ENCODE peak calls at places on chromosomes 13 and 19, in six cellular contexts. One of them, this sample, is unnamed.

GRCh38 chr13:45540864-45541263 is 74.7 kb downstream of the ERICH6B start:
- DNase-seq in COR-L47: no peak
- DNase-seq in activated CD8-positive, alpha-beta T cell treated with anti-CD3 and anti-CD28 coated beads, Interleukin-2, amount 10 ng/mL, durations not matched to agents 7 days and 5 days: no peak
- DNase-seq in HCT116: no peak
- DNase-seq in cardiac muscle cell: no peak
- DNase-seq in astrocyte of the spinal cord: no peak
- DNase-seq in this sample: no peak

GRCh38 chr19:14023404-14024235 is 4.3 kb upstream of the RLN3 start:
- DNase-seq in COR-L47: no peak
- DNase-seq in activated CD8-positive, alpha-beta T cell treated with anti-CD3 and anti-CD28 coated beads, Interleukin-2, amount 10 ng/mL, durations not matched to agents 7 days and 5 days: no peak
- DNase-seq in HCT116: no peak
- DNase-seq in cardiac muscle cell: peak; percentile 80
- DNase-seq in astrocyte of the spinal cord: peak; percentile 40
- DNase-seq in this sample: no peak

GRCh38 chr13:23674795-23675640 is 104.8 kb downstream of the TNFRSF19 start:
- DNase-seq in COR-L47: no peak
- DNase-seq in activated CD8-positive, alpha-beta T cell treated with anti-CD3 and anti-CD28 coated beads, Interleukin-2, amount 10 ng/mL, durations not matched to agents 7 days and 5 days: no peak
- DNase-seq in HCT116: no peak
- DNase-seq in cardiac muscle cell: peak; percentile 60
- DNase-seq in astrocyte of the spinal cord: peak; percentile 89
- DNase-seq in this sample: no peak

GRCh38 chr19:17834350-17835181 is 13.2 kb downstream of the JAK3 start:
- DNase-seq in COR-L47: no peak
- DNase-seq in activated CD8-positive, alpha-beta T cell treated with anti-CD3 and anti-CD28 coated beads, Interleukin-2, amount 10 ng/mL, durations not matched to agents 7 days and 5 days: no peak
- DNase-seq in HCT116: no peak
- DNase-seq in cardiac muscle cell: no peak
- DNase-seq in astrocyte of the spinal cord: no peak
- DNase-seq in this sample: no peak

GRCh38 chr13:27565818-27566217 is 54.5 kb downstream of the LNX2 start:
- DNase-seq in COR-L47: no peak
- DNase-seq in activated CD8-positive, alpha-beta T cell treated with anti-CD3 and anti-CD28 coated beads, Interleukin-2, amount 10 ng/mL, durations not matched to agents 7 days and 5 days: no peak
- DNase-seq in HCT116: no peak
- DNase-seq in cardiac muscle cell: no peak
- DNase-seq in astrocyte of the spinal cord: no peak
- DNase-seq in this sample: no peak

GRCh38 chr13:77300176-77301141 is 26.4 kb downstream of the MYCBP2 start:
- DNase-seq in COR-L47: no peak
- DNase-seq in activated CD8-positive, alpha-beta T cell treated with anti-CD3 and anti-CD28 coated beads, Interleukin-2, amount 10 ng/mL, durations not matched to agents 7 days and 5 days: no peak
- DNase-seq in HCT116: no peak
- DNase-seq in cardiac muscle cell: peak; percentile 81
- DNase-seq in astrocyte of the spinal cord: peak; percentile 66
- DNase-seq in this sample: no peak

GRCh38 chr13:85076343-85076742 is 722.9 kb downstream of the SLITRK6 start:
- DNase-seq in COR-L47: no peak
- DNase-seq in activated CD8-positive, alpha-beta T cell treated with anti-CD3 and anti-CD28 coated beads, Interleukin-2, amount 10 ng/mL, durations not matched to agents 7 days and 5 days: no peak
- DNase-seq in HCT116: no peak
- DNase-seq in cardiac muscle cell: no peak
- DNase-seq in astrocyte of the spinal cord: no peak
- DNase-seq in this sample: no peak

GRCh38 chr19:32798201-32798600 is 71.4 kb downstream of the SLC7A9 start:
- DNase-seq in COR-L47: no peak
- DNase-seq in activated CD8-positive, alpha-beta T cell treated with anti-CD3 and anti-CD28 coated beads, Interleukin-2, amount 10 ng/mL, durations not matched to agents 7 days and 5 days: no peak
- DNase-seq in HCT116: no peak
- DNase-seq in cardiac muscle cell: no peak
- DNase-seq in astrocyte of the spinal cord: no peak
- DNase-seq in this sample: no peak

GRCh38 chr19:51094696-51095279 is 12.1 kb upstream of the KLK14 start:
- DNase-seq in COR-L47: peak; percentile 6
- DNase-seq in activated CD8-positive, alpha-beta T cell treated with anti-CD3 and anti-CD28 coated beads, Interleukin-2, amount 10 ng/mL, durations not matched to agents 7 days and 5 days: peak; percentile 56
- DNase-seq in HCT116: no peak
- DNase-seq in cardiac muscle cell: peak; percentile 25
- DNase-seq in astrocyte of the spinal cord: no peak
- DNase-seq in this sample: no peak

GRCh38 chr19:5102520-5102919 is 133.6 kb downstream of the KDM4B start:
- DNase-seq in COR-L47: no peak
- DNase-seq in activated CD8-positive, alpha-beta T cell treated with anti-CD3 and anti-CD28 coated beads, Interleukin-2, amount 10 ng/mL, durations not matched to agents 7 days and 5 days: no peak
- DNase-seq in HCT116: no peak
- DNase-seq in cardiac muscle cell: no peak
- DNase-seq in astrocyte of the spinal cord: no peak
- DNase-seq in this sample: no peak

GRCh38 chr19:2888739-2889224 is 11.9 kb upstream of the ZNF57 start:
- DNase-seq in COR-L47: no peak
- DNase-seq in activated CD8-positive, alpha-beta T cell treated with anti-CD3 and anti-CD28 coated beads, Interleukin-2, amount 10 ng/mL, durations not matched to agents 7 days and 5 days: peak; percentile 46
- DNase-seq in HCT116: no peak
- DNase-seq in cardiac muscle cell: no peak
- DNase-seq in astrocyte of the spinal cord: no peak
- DNase-seq in this sample: no peak

GRCh38 chr13:86725105-86725504 is 925.9 kb upstream of the SLITRK6 start:
- DNase-seq in COR-L47: no peak
- DNase-seq in activated CD8-positive, alpha-beta T cell treated with anti-CD3 and anti-CD28 coated beads, Interleukin-2, amount 10 ng/mL, durations not matched to agents 7 days and 5 days: no peak
- DNase-seq in HCT116: no peak
- DNase-seq in cardiac muscle cell: no peak
- DNase-seq in astrocyte of the spinal cord: no peak
- DNase-seq in this sample: no peak

GRCh38 chr19:34960103-34960805 is 3.8 kb downstream of the ZNF792 start:
- DNase-seq in COR-L47: no peak
- DNase-seq in activated CD8-positive, alpha-beta T cell treated with anti-CD3 and anti-CD28 coated beads, Interleukin-2, amount 10 ng/mL, durations not matched to agents 7 days and 5 days: peak; percentile 17
- DNase-seq in HCT116: no peak
- DNase-seq in cardiac muscle cell: peak; percentile 60
- DNase-seq in astrocyte of the spinal cord: peak; percentile 89
- DNase-seq in this sample: no peak

GRCh38 chr19:6424190-6424938 is at the start of gene KHSRP:
- DNase-seq in COR-L47: no peak
- DNase-seq in activated CD8-positive, alpha-beta T cell treated with anti-CD3 and anti-CD28 coated beads, Interleukin-2, amount 10 ng/mL, durations not matched to agents 7 days and 5 days: peak; percentile 30
- DNase-seq in HCT116: no peak
- DNase-seq in cardiac muscle cell: no peak
- DNase-seq in astrocyte of the spinal cord: no peak
- DNase-seq in this sample: no peak

GRCh38 chr19:38683393-38684077 is 36.1 kb downstream of the ACTN4 start:
- DNase-seq in COR-L47: peak; percentile 21
- DNase-seq in activated CD8-positive, alpha-beta T cell treated with anti-CD3 and anti-CD28 coated beads, Interleukin-2, amount 10 ng/mL, durations not matched to agents 7 days and 5 days: peak; percentile 55
- DNase-seq in HCT116: peak; percentile 99
- DNase-seq in cardiac muscle cell: peak; percentile 92
- DNase-seq in astrocyte of the spinal cord: peak; percentile 97
- DNase-seq in this sample: no peak

GRCh38 chr19:43725468-43725867 is 9.6 kb downstream of the IRGC start:
- DNase-seq in COR-L47: no peak
- DNase-seq in activated CD8-positive, alpha-beta T cell treated with anti-CD3 and anti-CD28 coated beads, Interleukin-2, amount 10 ng/mL, durations not matched to agents 7 days and 5 days: no peak
- DNase-seq in HCT116: no peak
- DNase-seq in cardiac muscle cell: peak; percentile 18
- DNase-seq in astrocyte of the spinal cord: no peak
- DNase-seq in this sample: no peak

GRCh38 chr19:1668339-1669123 is 16.1 kb upstream of the TCF3 start:
- DNase-seq in COR-L47: no peak
- DNase-seq in activated CD8-positive, alpha-beta T cell treated with anti-CD3 and anti-CD28 coated beads, Interleukin-2, amount 10 ng/mL, durations not matched to agents 7 days and 5 days: no peak
- DNase-seq in HCT116: no peak
- DNase-seq in cardiac muscle cell: peak; percentile 14
- DNase-seq in astrocyte of the spinal cord: no peak
- DNase-seq in this sample: no peak

GRCh38 chr19:47447470-47448359 is 24.0 kb downstream of the SLC8A2 start:
- DNase-seq in COR-L47: no peak
- DNase-seq in activated CD8-positive, alpha-beta T cell treated with anti-CD3 and anti-CD28 coated beads, Interleukin-2, amount 10 ng/mL, durations not matched to agents 7 days and 5 days: peak; percentile 75
- DNase-seq in HCT116: peak; percentile 85
- DNase-seq in cardiac muscle cell: peak; percentile 48
- DNase-seq in astrocyte of the spinal cord: peak; percentile 15
- DNase-seq in this sample: peak; percentile 89

GRCh38 chr13:46751811-46752635 is 44.9 kb downstream of the ESD start:
- DNase-seq in COR-L47: no peak
- DNase-seq in activated CD8-positive, alpha-beta T cell treated with anti-CD3 and anti-CD28 coated beads, Interleukin-2, amount 10 ng/mL, durations not matched to agents 7 days and 5 days: peak; percentile 86
- DNase-seq in HCT116: no peak
- DNase-seq in cardiac muscle cell: no peak
- DNase-seq in astrocyte of the spinal cord: peak; percentile 43
- DNase-seq in this sample: no peak

GRCh38 chr13:25253702-25254101 is 33.6 kb downstream of the MTMR6 start:
- DNase-seq in COR-L47: no peak
- DNase-seq in activated CD8-positive, alpha-beta T cell treated with anti-CD3 and anti-CD28 coated beads, Interleukin-2, amount 10 ng/mL, durations not matched to agents 7 days and 5 days: no peak
- DNase-seq in HCT116: no peak
- DNase-seq in cardiac muscle cell: no peak
- DNase-seq in astrocyte of the spinal cord: no peak
- DNase-seq in this sample: no peak

GRCh38 chr13:25872871-25873607 is 178.8 kb downstream of the SHISA2 start:
- DNase-seq in COR-L47: no peak
- DNase-seq in activated CD8-positive, alpha-beta T cell treated with anti-CD3 and anti-CD28 coated beads, Interleukin-2, amount 10 ng/mL, durations not matched to agents 7 days and 5 days: no peak
- DNase-seq in HCT116: no peak
- DNase-seq in cardiac muscle cell: peak; percentile 51
- DNase-seq in astrocyte of the spinal cord: no peak
- DNase-seq in this sample: no peak

GRCh38 chr13:52454459-52454824 is 836 bp upstream of the CKAP2 start:
- DNase-seq in COR-L47: peak; percentile 39
- DNase-seq in activated CD8-positive, alpha-beta T cell treated with anti-CD3 and anti-CD28 coated beads, Interleukin-2, amount 10 ng/mL, durations not matched to agents 7 days and 5 days: peak; percentile 43
- DNase-seq in HCT116: no peak
- DNase-seq in cardiac muscle cell: no peak
- DNase-seq in astrocyte of the spinal cord: peak; percentile 16
- DNase-seq in this sample: peak; percentile 57